ENCODE peak calls at places on chromosomes 12 and 14, in nine cellular contexts. N, I, C, Z, B, E, T, F and W are unnamed samples.

GRCh38 chr12:18430425-18431048 is 169.2 kb downstream of the PIK3C2G start:
- DNase-seq in N (peak), I (peak), C (peak), Z (peak), B (peak), E (peak), T (no peak), F (no peak), W (peak)

GRCh38 chr12:95143784-95144205 is 70.4 kb upstream of the NR2C1 start:
- DNase-seq in N (no peak), I (no peak), C (no peak), Z (no peak), B (peak), E (peak), T (no peak), F (no peak), W (no peak)

GRCh38 chr12:123471374-123472068 is 13.6 kb downstream of the SNRNP35 start:
- DNase-seq in N (no peak), I (peak), C (no peak), Z (no peak), B (peak), E (peak), T (no peak), F (no peak), W (peak)

GRCh38 chr12:72570601-72571000 is 298.4 kb downstream of the TRHDE start:
- DNase-seq in N (no peak), I (no peak), C (no peak), Z (peak), B (no peak), E (no peak), T (peak), F (no peak), W (no peak)

GRCh38 chr14:105846312-105846711 is 319.9 kb downstream of the TMEM121 start:
- DNase-seq in N (no peak), I (no peak), C (no peak), Z (no peak), B (no peak), E (no peak), T (no peak), F (peak), W (no peak)

GRCh38 chr12:55063291-55063690 is 43.5 kb downstream of the NEUROD4 start:
- DNase-seq in N (no peak), I (no peak), C (no peak), Z (no peak), B (no peak), E (no peak), T (no peak), F (no peak), W (no peak)

GRCh38 chr14:104151546-104152245 is 13.3 kb downstream of the KIF26A start:
- DNase-seq in N (no peak), I (no peak), C (no peak), Z (no peak), B (no peak), E (no peak), T (no peak), F (no peak), W (no peak)

GRCh38 chr14:61564623-61565091 is 130.7 kb upstream of the HIF1A start:
- DNase-seq in N (no peak), I (peak), C (no peak), Z (no peak), B (peak), E (peak), T (no peak), F (no peak), W (peak)

GRCh38 chr12:116708826-116709756 is 28.8 kb downstream of the SPRING1 start:
- DNase-seq in N (peak), I (peak), C (peak), Z (no peak), B (peak), E (peak), T (peak), F (no peak), W (no peak)

GRCh38 chr14:26370118-26370517 is 227.7 kb downstream of the NOVA1 start:
- DNase-seq in N (no peak), I (no peak), C (no peak), Z (no peak), B (no peak), E (peak), T (no peak), F (no peak), W (no peak)

GRCh38 chr14:51582437-51582836 is 69.3 kb upstream of the FRMD6 start:
- DNase-seq in N (no peak), I (no peak), C (no peak), Z (no peak), B (no peak), E (no peak), T (no peak), F (no peak), W (no peak)

GRCh38 chr12:5581616-5582367 is 149.9 kb downstream of the NTF3 start:
- DNase-seq in N (no peak), I (no peak), C (no peak), Z (no peak), B (no peak), E (no peak), T (no peak), F (no peak), W (no peak)

GRCh38 chr12:3398196-3398789 is 92.7 kb upstream of the PRMT8 start:
- DNase-seq in N (no peak), I (no peak), C (no peak), Z (no peak), B (no peak), E (no peak), T (no peak), F (no peak), W (no peak)